ENCODE peak calls at places on chromosomes 6 and 20, in six cellular contexts. One of them, this sample, is unnamed.

GRCh38 chr6:90895299-90896164 is 308.7 kb upstream of the MAP3K7 start:
- DNase-seq in mammary epithelial cell: no peak
- DNase-seq in fibroblast of lung: peak
- DNase-seq in Panc1: no peak
- DNase-seq in cardiac muscle cell: no peak
- DNase-seq in cardiac fibroblast: no peak
- DNase-seq in this sample: no peak

GRCh38 chr20:38987777-38988176 is 25.6 kb downstream of the DHX35 start:
- DNase-seq in Panc1: no peak
- DNase-seq in cardiac fibroblast: no peak
- DNase-seq in cardiac muscle cell: no peak
- DNase-seq in mammary epithelial cell: no peak
- DNase-seq in fibroblast of lung: no peak
- DNase-seq in this sample: no peak

GRCh38 chr6:35602133-35602946 is 86.4 kb downstream of the FKBP5 start:
- DNase-seq in Panc1: no peak
- DNase-seq in cardiac fibroblast: peak
- DNase-seq in fibroblast of lung: peak
- DNase-seq in mammary epithelial cell: peak
- DNase-seq in cardiac muscle cell: peak
- DNase-seq in this sample: peak

GRCh38 chr6:135251964-135252429 is 70.9 kb downstream of the MYB start:
- DNase-seq in mammary epithelial cell: no peak
- DNase-seq in fibroblast of lung: peak
- DNase-seq in cardiac muscle cell: no peak
- DNase-seq in cardiac fibroblast: no peak
- DNase-seq in Panc1: no peak
- DNase-seq in this sample: peak

GRCh38 chr6:53725791-53726575 is 60.4 kb upstream of the KLHL31 start:
- DNase-seq in cardiac muscle cell: peak
- DNase-seq in Panc1: peak
- DNase-seq in mammary epithelial cell: peak
- DNase-seq in fibroblast of lung: peak
- DNase-seq in cardiac fibroblast: peak
- DNase-seq in this sample: peak

GRCh38 chr6:119915971-119916370 is 566.4 kb upstream of the MAN1A1 start:
- DNase-seq in fibroblast of lung: no peak
- DNase-seq in cardiac muscle cell: no peak
- DNase-seq in Panc1: no peak
- DNase-seq in mammary epithelial cell: peak
- DNase-seq in cardiac fibroblast: no peak
- DNase-seq in this sample: peak

GRCh38 chr20:4617019-4617418 is 104.7 kb upstream of the PRND start:
- DNase-seq in mammary epithelial cell: no peak
- DNase-seq in Panc1: no peak
- DNase-seq in cardiac fibroblast: no peak
- DNase-seq in fibroblast of lung: no peak
- DNase-seq in cardiac muscle cell: no peak
- DNase-seq in this sample: no peak

GRCh38 chr6:38134704-38135088 is 315.2 kb downstream of the ZFAND3 start:
- DNase-seq in mammary epithelial cell: no peak
- DNase-seq in cardiac muscle cell: no peak
- DNase-seq in Panc1: no peak
- DNase-seq in cardiac fibroblast: no peak
- DNase-seq in fibroblast of lung: no peak
- DNase-seq in this sample: no peak

GRCh38 chr6:435442-436307 is 44.1 kb downstream of the IRF4 start:
- DNase-seq in cardiac fibroblast: no peak
- DNase-seq in Panc1: no peak
- DNase-seq in cardiac muscle cell: no peak
- DNase-seq in fibroblast of lung: no peak
- DNase-seq in mammary epithelial cell: no peak
- DNase-seq in this sample: no peak

GRCh38 chr6:169664227-169664626 is 37.6 kb downstream of the WDR27 start:
- DNase-seq in Panc1: no peak
- DNase-seq in mammary epithelial cell: no peak
- DNase-seq in cardiac fibroblast: no peak
- DNase-seq in fibroblast of lung: no peak
- DNase-seq in cardiac muscle cell: no peak
- DNase-seq in this sample: no peak

GRCh38 chr20:5908981-5909380 is 41.4 kb downstream of the TRMT6 start:
- DNase-seq in cardiac fibroblast: no peak
- DNase-seq in Panc1: no peak
- DNase-seq in cardiac muscle cell: no peak
- DNase-seq in fibroblast of lung: peak
- DNase-seq in mammary epithelial cell: no peak
- DNase-seq in this sample: no peak

GRCh38 chr20:9582137-9582536 is 67.7 kb downstream of the LAMP5 start:
- DNase-seq in cardiac muscle cell: no peak
- DNase-seq in Panc1: no peak
- DNase-seq in fibroblast of lung: no peak
- DNase-seq in mammary epithelial cell: no peak
- DNase-seq in cardiac fibroblast: no peak
- DNase-seq in this sample: no peak

GRCh38 chr20:31695849-31696804 is 26.5 kb downstream of the BCL2L1 start:
- DNase-seq in mammary epithelial cell: peak
- DNase-seq in cardiac muscle cell: no peak
- DNase-seq in fibroblast of lung: peak
- DNase-seq in Panc1: peak
- DNase-seq in cardiac fibroblast: peak
- DNase-seq in this sample: peak

GRCh38 chr6:39280247-39280731 is 33.9 kb downstream of the KCNK17 start:
- DNase-seq in fibroblast of lung: no peak
- DNase-seq in mammary epithelial cell: peak
- DNase-seq in Panc1: no peak
- DNase-seq in cardiac muscle cell: no peak
- DNase-seq in cardiac fibroblast: no peak
- DNase-seq in this sample: peak

GRCh38 chr6:105257350-105257749 is 77.5 kb upstream of the POPDC3 start:
- DNase-seq in mammary epithelial cell: no peak
- DNase-seq in Panc1: no peak
- DNase-seq in fibroblast of lung: no peak
- DNase-seq in cardiac muscle cell: no peak
- DNase-seq in cardiac fibroblast: no peak
- DNase-seq in this sample: no peak

GRCh38 chr6:157405986-157406385 is 25.0 kb downstream of the ZDHHC14 start:
- DNase-seq in fibroblast of lung: peak
- DNase-seq in mammary epithelial cell: peak
- DNase-seq in cardiac muscle cell: no peak
- DNase-seq in Panc1: no peak
- DNase-seq in cardiac fibroblast: peak
- DNase-seq in this sample: peak

GRCh38 chr20:25039697-25040437 is 18.1 kb downstream of the ACSS1 start:
- DNase-seq in cardiac muscle cell: no peak
- DNase-seq in fibroblast of lung: peak
- DNase-seq in Panc1: no peak
- DNase-seq in mammary epithelial cell: peak
- DNase-seq in cardiac fibroblast: peak
- DNase-seq in this sample: peak

GRCh38 chr6:155126727-155127439 is 131.8 kb downstream of the TIAM2 start:
- DNase-seq in mammary epithelial cell: peak
- DNase-seq in Panc1: peak
- DNase-seq in cardiac fibroblast: peak
- DNase-seq in cardiac muscle cell: no peak
- DNase-seq in fibroblast of lung: peak
- DNase-seq in this sample: peak

GRCh38 chr20:6122873-6123649 is at the start of gene FERMT1:
- DNase-seq in Panc1: no peak
- DNase-seq in mammary epithelial cell: peak
- DNase-seq in cardiac fibroblast: peak
- DNase-seq in cardiac muscle cell: peak
- DNase-seq in fibroblast of lung: peak
- DNase-seq in this sample: peak

GRCh38 chr20:59636791-59637370 is 32.5 kb downstream of the PHACTR3 start:
- DNase-seq in fibroblast of lung: no peak
- DNase-seq in cardiac muscle cell: no peak
- DNase-seq in cardiac fibroblast: no peak
- DNase-seq in Panc1: no peak
- DNase-seq in mammary epithelial cell: no peak
- DNase-seq in this sample: no peak

GRCh38 chr6:27294409-27294808 is 17.7 kb downstream of the POM121L2 start:
- DNase-seq in Panc1: no peak
- DNase-seq in cardiac muscle cell: no peak
- DNase-seq in mammary epithelial cell: peak
- DNase-seq in fibroblast of lung: no peak
- DNase-seq in cardiac fibroblast: no peak
- DNase-seq in this sample: no peak

GRCh38 chr20:46333136-46333991 is 25.1 kb upstream of the CDH22 start:
- DNase-seq in cardiac fibroblast: no peak
- DNase-seq in mammary epithelial cell: peak
- DNase-seq in Panc1: no peak
- DNase-seq in cardiac muscle cell: no peak
- DNase-seq in fibroblast of lung: no peak
- DNase-seq in this sample: no peak

GRCh38 chr6:31560697-31561058 is 11.4 kb upstream of the LTA start:
- DNase-seq in cardiac muscle cell: no peak
- DNase-seq in Panc1: no peak
- DNase-seq in fibroblast of lung: no peak
- DNase-seq in cardiac fibroblast: no peak
- DNase-seq in mammary epithelial cell: no peak
- DNase-seq in this sample: no peak

GRCh38 chr6:63456734-63457133 is 115.5 kb upstream of the LOC128125822 start:
- DNase-seq in cardiac fibroblast: no peak
- DNase-seq in fibroblast of lung: no peak
- DNase-seq in mammary epithelial cell: no peak
- DNase-seq in Panc1: no peak
- DNase-seq in cardiac muscle cell: no peak
- DNase-seq in this sample: no peak

GRCh38 chr6:158938811-158939254 is 61.2 kb downstream of the RSPH3 start:
- DNase-seq in cardiac muscle cell: no peak
- DNase-seq in cardiac fibroblast: no peak
- DNase-seq in Panc1: no peak
- DNase-seq in fibroblast of lung: no peak
- DNase-seq in mammary epithelial cell: no peak
- DNase-seq in this sample: peak

DNA sequence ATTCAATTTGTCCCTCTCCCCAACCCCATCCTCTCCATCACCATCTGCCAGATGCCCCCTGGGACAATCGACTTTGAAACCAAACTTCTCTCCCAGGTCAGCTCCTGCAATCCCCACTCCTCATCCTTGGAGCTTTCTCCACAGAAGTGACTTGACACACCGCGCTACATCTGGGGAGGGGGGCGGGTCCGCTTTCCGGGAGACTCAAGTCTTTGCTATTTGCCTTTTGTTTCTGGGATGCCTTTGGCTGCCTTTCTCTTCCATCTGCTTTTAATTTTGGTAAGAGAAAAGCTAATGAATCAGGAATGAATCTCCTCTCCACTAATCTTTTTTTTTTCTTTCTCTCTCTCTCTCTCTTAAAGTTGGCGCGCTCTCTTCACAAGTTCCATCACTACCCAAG is 749 bp upstream of the TPBG start:
- DNase-seq in cardiac muscle cell: no peak
- DNase-seq in Panc1: no peak
- DNase-seq in cardiac fibroblast: peak
- DNase-seq in mammary epithelial cell: no peak
- DNase-seq in fibroblast of lung: peak
- DNase-seq in this sample: peak
- H3K4me3 ChIP-seq in cardiac muscle cell: peak
- H3K4me3 ChIP-seq in Panc1: peak
- H3K4me3 ChIP-seq in cardiac fibroblast: peak
- H3K4me3 ChIP-seq in mammary epithelial cell: peak
- H3K4me3 ChIP-seq in fibroblast of lung: peak
- H3K4me3 ChIP-seq in this sample: peak

DNA sequence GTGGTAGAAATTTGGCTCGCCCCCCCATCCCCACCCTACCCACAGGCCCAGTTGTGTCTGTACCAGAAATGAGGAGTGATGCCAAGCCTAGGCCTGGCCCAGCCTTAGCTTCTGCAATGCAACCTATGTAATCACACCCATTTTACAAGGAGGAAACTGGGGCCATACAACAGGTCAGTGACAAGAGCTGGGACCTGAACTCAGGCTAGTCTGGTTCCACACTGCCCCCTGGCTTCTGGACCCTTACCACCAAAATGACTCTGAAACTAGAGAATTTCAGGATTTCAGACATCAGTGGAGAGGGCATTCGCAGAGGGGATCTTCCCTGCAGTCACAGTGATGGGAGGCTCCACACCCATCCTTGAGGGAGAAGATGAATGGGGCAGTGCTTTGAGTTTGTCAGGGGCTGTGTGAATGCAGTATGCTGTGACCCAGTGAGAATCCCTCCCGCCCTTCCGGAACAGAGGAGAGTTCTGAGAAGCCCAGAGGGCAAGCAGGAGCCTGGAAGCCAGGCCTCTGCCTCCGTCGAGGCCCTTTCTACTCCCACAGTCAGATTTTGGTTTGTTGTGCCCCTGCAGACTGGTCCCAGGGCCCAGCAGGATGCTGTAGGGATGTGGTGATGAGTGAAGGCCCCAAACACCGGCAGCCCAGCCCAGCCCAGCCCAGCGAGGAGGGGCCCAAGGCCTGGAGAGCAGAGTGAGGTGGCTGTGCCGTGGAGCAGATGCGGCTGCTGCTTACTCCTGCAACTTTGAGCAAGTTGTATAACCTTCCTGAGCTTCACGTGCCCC is 48.1 kb upstream of the MYL9 start:
- DNase-seq in mammary epithelial cell: no peak
- DNase-seq in cardiac fibroblast: no peak
- DNase-seq in Panc1: no peak
- DNase-seq in fibroblast of lung: no peak
- DNase-seq in cardiac muscle cell: no peak
- DNase-seq in this sample: no peak
- H3K4me3 ChIP-seq in mammary epithelial cell: no peak
- H3K4me3 ChIP-seq in cardiac fibroblast: no peak
- H3K4me3 ChIP-seq in Panc1: no peak
- H3K4me3 ChIP-seq in fibroblast of lung: no peak
- H3K4me3 ChIP-seq in cardiac muscle cell: no peak
- H3K4me3 ChIP-seq in this sample: no peak

DNA sequence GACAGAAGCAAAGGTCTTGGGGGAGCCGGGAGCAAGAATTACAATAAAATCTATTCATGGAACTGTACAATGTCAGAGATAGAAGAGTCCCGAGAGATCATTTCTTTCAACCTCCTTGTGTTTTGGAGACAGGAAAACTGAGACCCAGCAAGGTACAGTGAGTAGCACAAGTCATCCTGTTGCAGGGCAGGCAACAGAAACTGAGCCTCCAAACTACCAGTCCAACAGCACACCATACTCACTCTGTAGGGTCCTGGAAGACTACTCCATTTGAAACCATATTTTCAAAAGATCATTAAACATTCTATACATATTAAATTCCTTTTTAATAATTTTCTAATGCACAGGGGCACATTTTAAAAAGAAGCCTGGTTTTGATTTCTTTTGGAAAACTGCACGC is 14.4 kb downstream of the ATXN1 start:
- DNase-seq in cardiac fibroblast: no peak
- DNase-seq in Panc1: no peak
- DNase-seq in mammary epithelial cell: no peak
- DNase-seq in cardiac muscle cell: no peak
- DNase-seq in fibroblast of lung: no peak
- DNase-seq in this sample: no peak
- H3K4me3 ChIP-seq in cardiac fibroblast: no peak
- H3K4me3 ChIP-seq in Panc1: no peak
- H3K4me3 ChIP-seq in mammary epithelial cell: no peak
- H3K4me3 ChIP-seq in cardiac muscle cell: no peak
- H3K4me3 ChIP-seq in fibroblast of lung: no peak
- H3K4me3 ChIP-seq in this sample: no peak

DNA sequence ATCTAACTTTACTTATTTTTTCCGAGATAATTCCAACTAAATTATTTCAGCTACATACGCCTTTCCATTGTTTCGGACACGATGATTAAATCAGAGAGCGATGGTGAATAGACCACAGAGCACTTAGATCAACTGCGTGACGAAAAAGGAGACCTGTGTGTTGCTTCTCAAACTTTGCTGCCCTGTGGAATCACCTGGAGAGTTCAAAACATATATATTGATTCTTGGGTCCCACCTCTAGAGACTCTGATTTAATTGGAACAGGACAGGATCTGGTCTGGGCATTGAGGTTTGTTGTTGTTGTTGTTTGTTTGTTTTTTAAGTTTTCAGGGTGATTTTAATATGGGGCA is 401 bp upstream of the TNFRSF21 start:
- DNase-seq in cardiac muscle cell: no peak
- DNase-seq in fibroblast of lung: no peak
- DNase-seq in Panc1: no peak
- DNase-seq in cardiac fibroblast: no peak
- DNase-seq in mammary epithelial cell: no peak
- DNase-seq in this sample: no peak
- H3K4me3 ChIP-seq in cardiac muscle cell: no peak
- H3K4me3 ChIP-seq in fibroblast of lung: no peak
- H3K4me3 ChIP-seq in Panc1: peak
- H3K4me3 ChIP-seq in cardiac fibroblast: no peak
- H3K4me3 ChIP-seq in mammary epithelial cell: peak
- H3K4me3 ChIP-seq in this sample: no peak